ENCODE peak calls at places on chromosomes 1 and 21, in four cellular contexts. M, X, C and P are unnamed samples.

GRCh38 chr1:214708321-214708960 is 105.4 kb downstream of the CENPF start:
- DNase-seq in C (no peak), M (no peak), X (no peak), P (no peak)

GRCh38 chr1:159177273-159177907 is 6.0 kb downstream of the CADM3 start:
- DNase-seq in M (no peak), C (peak; percentile 91), X (peak; percentile 21), P (no peak)

GRCh38 chr1:4090556-4090955 is 190.5 kb upstream of the C1orf174 start:
- DNase-seq in C (no peak), M (no peak), X (no peak), P (no peak)

GRCh38 chr1:151618470-151618869 is 6.6 kb downstream of the SNX27 start:
- DNase-seq in C (no peak), M (no peak), X (no peak), P (no peak)

GRCh38 chr1:228081144-228081543 is 1.4 kb upstream of the ARF1 start:
- DNase-seq in M (peak; percentile 12), C (no peak), X (no peak), P (peak; percentile 46)

GRCh38 chr1:1906185-1907097 is 8.6 kb upstream of the CALML6 start:
- DNase-seq in X (peak; percentile 71), C (peak; percentile 88), M (peak; percentile 69), P (peak; percentile 72)

GRCh38 chr1:29391362-29391880 is 155.1 kb downstream of the PTPRU start:
- DNase-seq in C (no peak), X (no peak), M (no peak), P (no peak)

GRCh38 chr1:61997123-61997522 is 197.5 kb upstream of the L1TD1 start:
- DNase-seq in C (no peak), M (no peak), X (no peak), P (no peak)

GRCh38 chr1:181033128-181033798 is 520 bp upstream of the MR1 start:
- DNase-seq in X (peak; percentile 18), C (no peak), M (no peak), P (peak; percentile 55)

GRCh38 chr1:1306070-1306660 is 1.6 kb downstream of the ACAP3 start:
- DNase-seq in X (no peak), M (no peak), C (peak; percentile 54), P (no peak)

GRCh38 chr1:223864084-223864483 is 18.3 kb upstream of the TP53BP2 start:
- DNase-seq in M (no peak), X (no peak), C (no peak), P (no peak)
- H3K4me1 ChIP-seq in M (no peaks in the 10 kb centered on the region), X (no peaks in the 10 kb centered on the region), C (peaks cover 10% of the 10 kb centered on the region), P (no peaks in the 10 kb centered on the region)

GRCh38 chr1:78535286-78535685 is 44.5 kb downstream of the PTGFR start:
- DNase-seq in X (no peak), C (no peak), M (no peak), P (no peak)

GRCh38 chr1:78533536-78533935 is 42.8 kb downstream of the PTGFR start:
- DNase-seq in M (no peak), X (no peak), C (no peak), P (no peak)

GRCh38 chr1:78540056-78540455 is 49.3 kb downstream of the PTGFR start:
- DNase-seq in X (no peak), M (no peak), C (no peak), P (no peak)

GRCh38 chr1:78541479-78541878 is 50.7 kb downstream of the PTGFR start:
- DNase-seq in M (no peak), C (no peak), X (no peak), P (no peak)

GRCh38 chr1:78536427-78536826 is 45.7 kb downstream of the PTGFR start:
- DNase-seq in M (no peak), X (no peak), C (no peak), P (no peak)
- H3K4me1 ChIP-seq in M (no peaks in the 10 kb centered on the region), X (no peaks in the 10 kb centered on the region), C (no peaks in the 10 kb centered on the region), P (no peaks in the 10 kb centered on the region)

GRCh38 chr1:31715873-31716220 is 12.0 kb upstream of the COL16A1 start:
- DNase-seq in M (no peak), X (no peak), C (peak; percentile 25), P (no peak)
- H3K4me1 ChIP-seq in M (peaks cover 32% of the 10 kb centered on the region), X (peaks cover 51% of the 10 kb centered on the region), C (peaks cover 14% of the 10 kb centered on the region), P (peaks cover 7% of the 10 kb centered on the region)

GRCh38 chr1:38585460-38585859 is 274.1 kb downstream of the RRAGC start:
- DNase-seq in M (no peak), X (no peak), C (no peak), P (no peak)

GRCh38 chr1:38585971-38586370 is 273.6 kb downstream of the RRAGC start:
- DNase-seq in C (no peak), X (no peak), M (no peak), P (no peak)

GRCh38 chr1:38585038-38585420 is 274.5 kb downstream of the RRAGC start:
- DNase-seq in C (no peak), M (no peak), X (no peak), P (no peak)

GRCh38 chr1:38586993-38587646 is 272.5 kb downstream of the RRAGC start:
- DNase-seq in X (peak; percentile 24), C (peak; percentile 76), M (no peak), P (peak; percentile 21)

GRCh38 chr1:38584408-38585037 is 275.0 kb downstream of the RRAGC start:
- DNase-seq in C (peak; percentile 23), X (no peak), M (no peak), P (no peak)
- H3K4me1 ChIP-seq in C (peaks cover 5% of the 10 kb centered on the region), X (peaks cover 11% of the 10 kb centered on the region), M (no peaks in the 10 kb centered on the region), P (no peaks in the 10 kb centered on the region)

DNA sequence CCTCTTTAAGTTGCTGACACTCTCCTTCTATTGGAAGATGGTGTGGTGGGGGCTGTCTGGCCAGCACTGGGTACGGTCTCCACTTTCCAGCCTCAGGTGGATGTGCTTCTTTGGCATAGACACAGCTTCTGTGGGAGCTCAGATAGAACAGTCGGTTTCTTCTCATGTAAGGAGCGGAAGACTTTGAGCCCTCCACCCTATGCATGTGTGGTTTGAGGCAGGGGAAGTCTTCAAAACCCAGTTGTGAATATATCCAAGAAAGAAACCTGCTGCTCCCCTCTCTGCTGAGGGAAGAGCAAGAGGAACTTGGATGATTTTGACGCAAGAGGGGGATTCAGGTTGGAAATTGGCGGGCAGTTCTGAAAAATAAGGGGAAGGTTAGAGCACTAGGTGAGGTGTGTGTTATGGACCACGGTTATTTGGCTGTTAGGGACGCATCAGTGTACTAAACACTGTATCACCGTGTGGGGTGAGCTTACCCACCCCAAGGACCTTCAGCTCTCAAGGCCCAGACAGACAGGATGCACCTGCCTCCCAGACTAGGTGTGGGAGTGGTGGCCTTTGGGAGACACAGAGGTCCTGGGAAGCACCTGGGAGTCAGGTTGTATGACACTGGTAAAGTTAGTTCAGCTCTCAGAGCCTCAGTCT is 36.2 kb downstream of the IL6R start:
- DNase-seq in M (no peak), C (no peak), X (no peak), P (no peak)
- H3K4me1 ChIP-seq in M (peaks cover 4% of the 10 kb centered on the region), C (peaks cover 5% of the 10 kb centered on the region), X (peaks cover 46% of the 10 kb centered on the region), P (peaks cover 68% of the 10 kb centered on the region)

DNA sequence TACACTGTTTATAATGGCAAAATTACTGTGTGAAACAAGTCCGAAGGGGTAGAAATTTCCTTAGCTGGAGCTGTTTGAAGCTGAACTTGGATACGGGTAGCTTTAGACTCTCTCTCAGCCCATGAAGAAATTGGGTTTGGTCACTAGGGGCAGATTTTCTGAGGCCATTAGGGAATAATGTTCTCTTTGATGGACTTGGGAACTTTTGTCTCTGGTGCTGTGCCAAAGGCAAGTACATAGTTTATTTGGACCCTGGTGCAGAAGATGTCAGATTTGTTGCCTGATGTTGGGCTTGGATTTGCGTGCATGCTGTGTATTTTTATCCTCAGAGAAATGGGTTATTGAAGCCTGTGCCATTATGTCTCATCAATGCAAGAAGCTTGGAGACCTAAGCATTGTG is 109.6 kb downstream of the VPS13D start:
- DNase-seq in X (no peak), M (no peak), C (peak; percentile 11), P (no peak)
- H3K4me1 ChIP-seq in X (peaks cover 5% of the 10 kb centered on the region), M (peaks cover 26% of the 10 kb centered on the region), C (no peaks in the 10 kb centered on the region), P (peaks cover 28% of the 10 kb centered on the region)

DNA sequence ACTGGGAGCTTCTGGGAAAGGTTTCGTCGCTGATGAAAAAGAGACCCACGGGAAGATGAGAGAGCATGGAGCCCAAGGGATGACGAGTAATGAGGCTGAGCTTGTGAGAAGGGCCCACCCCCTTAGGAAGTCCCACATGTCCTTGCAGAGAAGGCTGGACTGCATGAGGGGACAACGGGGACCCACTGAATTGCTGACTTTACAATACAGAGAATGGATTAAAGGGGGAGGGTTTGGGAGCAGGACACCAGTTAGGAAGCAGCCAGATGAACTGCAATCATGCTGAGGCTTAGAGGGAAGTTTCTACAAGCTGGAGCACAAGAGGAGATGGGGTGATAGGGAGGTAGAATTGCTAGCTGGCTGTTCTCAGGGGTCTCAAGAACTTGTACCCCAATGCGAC is 5.5 kb upstream of the TMEM51 start:
- DNase-seq in C (no peak), M (no peak), X (no peak), P (no peak)
- H3K4me1 ChIP-seq in C (no peaks in the 10 kb centered on the region), M (no peaks in the 10 kb centered on the region), X (peaks cover 10% of the 10 kb centered on the region), P (no peaks in the 10 kb centered on the region)

GRCh38 chr21:37389456-37389855 is 22.9 kb downstream of the DYRK1A start:
- DNase-seq in M (no peak), C (no peak), X (no peak), P (no peak)
- H3K4me1 ChIP-seq in M (peaks cover 61% of the 10 kb centered on the region), C (peaks cover 4% of the 10 kb centered on the region), X (no peaks in the 10 kb centered on the region), P (peaks cover 85% of the 10 kb centered on the region)

DNA sequence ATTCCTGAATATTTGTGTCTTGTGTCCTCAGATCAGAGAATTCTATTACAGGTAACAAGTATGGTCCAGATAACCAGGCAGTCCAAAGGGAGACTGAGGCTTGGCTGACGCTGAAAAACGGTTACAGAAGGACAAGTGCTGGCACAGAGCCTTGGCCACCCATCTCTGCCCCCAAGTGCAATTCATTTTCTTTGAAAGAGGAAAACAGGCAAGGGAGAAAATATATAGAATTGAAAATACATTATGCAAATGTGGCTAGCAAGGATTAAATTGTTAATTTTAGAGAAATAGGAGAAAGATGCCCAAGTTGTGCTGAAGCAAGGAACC is 1.2 kb downstream of the SORT1 start:
- DNase-seq in M (no peak), C (no peak), X (no peak), P (no peak)
- H3K4me1 ChIP-seq in M (peaks cover 46% of the 10 kb centered on the region), C (peaks cover 7% of the 10 kb centered on the region), X (peaks cover 21% of the 10 kb centered on the region), P (peaks cover 10% of the 10 kb centered on the region)